ENCODE peak calls at places on chromosomes 7 and 10, in six cellular contexts. D is activated CD8-positive, alpha-beta T cell treated with anti-CD3 and anti-CD28 coated beads, Interleukin-2, amount 10 ng/mL, durations not matched to agents 7 days and 5 days; B is T follicular helper cell; Z is NCI-H2081; V is nephron progenitor cell; F is GM12865. P is an unnamed sample.

GRCh38 chr7:138417103-138417695 is 42.9 kb upstream of the TRIM24 start:
- DNase-seq in Z (no peak), D (no peak), B (no peak), V (no peak), F (no peak), P (no peak)

GRCh38 chr7:74252893-74253292 is 1.3 kb downstream of the RFC2 start:
- DNase-seq in B (no peak), D (no peak), V (no peak), Z (no peak), F (peak; percentile 67), P (no peak)

GRCh38 chr7:75629042-75629441 is 109.7 kb downstream of the HIP1 start:
- DNase-seq in B (no peak), F (no peak), V (no peak), D (no peak), Z (no peak), P (no peak)

GRCh38 chr7:31986878-31987518 is 83.2 kb downstream of the PDE1C start:
- DNase-seq in B (no peak), V (no peak), D (no peak), Z (no peak), F (no peak), P (no peak)

GRCh38 chr7:2520131-2520807 is 695 bp downstream of the LFNG start:
- DNase-seq in F (no peak), V (no peak), B (no peak), D (peak; percentile 50), Z (no peak), P (no peak)

GRCh38 chr10:132836248-132836831 is 50.4 kb upstream of the NKX6-2 start:
- DNase-seq in V (no peak), Z (no peak), F (no peak), D (peak; percentile 2), B (no peak), P (no peak)

GRCh38 chr10:132308588-132309451 is 1.1 kb upstream of the STK32C start:
- DNase-seq in D (no peak), F (no peak), V (peak; percentile 40), Z (no peak), B (no peak), P (no peak)

GRCh38 chr10:44801383-44802327 is 109.5 kb upstream of the TMEM72 start:
- DNase-seq in Z (peak; percentile 15), D (no peak), V (no peak), F (no peak), B (no peak), P (peak; percentile 76)

GRCh38 chr10:59108886-59109288 is 67.6 kb upstream of the PHYHIPL start:
- DNase-seq in F (no peak), D (no peak), Z (no peak), V (no peak), B (no peak), P (no peak)

GRCh38 chr10:117139581-117140524 is 1.8 kb upstream of the VAX1 start:
- DNase-seq in V (peak; percentile 42), D (no peak), B (no peak), Z (no peak), F (no peak), P (no peak)

GRCh38 chr10:71431945-71432905 is 35.5 kb downstream of the CDH23 start:
- DNase-seq in B (no peak), D (no peak), Z (no peak), V (no peak), F (no peak), P (no peak)

GRCh38 chr10:97102441-97102840 is 83.3 kb downstream of the SLIT1 start:
- DNase-seq in B (no peak), Z (no peak), F (no peak), D (no peak), V (no peak), P (no peak)

GRCh38 chr10:42960491-42961155 is 116.2 kb upstream of the RET start:
- DNase-seq in B (no peak), Z (no peak), V (no peak), F (no peak), D (peak; percentile 9), P (no peak)

GRCh38 chr7:131327049-131327625 is 539 bp upstream of the MKLN1 start:
- DNase-seq in D (peak; percentile 36), B (no peak), Z (peak; percentile 47), F (peak; percentile 42), V (no peak), P (peak; percentile 22)

GRCh38 chr10:31620236-31621151 is 301.5 kb downstream of the ZEB1 start:
- DNase-seq in Z (no peak), D (no peak), B (no peak), V (peak; percentile 18), F (peak; percentile 14), P (peak; percentile 58)

GRCh38 chr7:47816647-47817046 is 131.6 kb downstream of the PKD1L1 start:
- DNase-seq in F (no peak), Z (no peak), B (no peak), D (no peak), V (no peak), P (no peak)

GRCh38 chr10:113450906-113451305 is 101.9 kb upstream of the HABP2 start:
- DNase-seq in F (no peak), Z (no peak), V (no peak), B (no peak), D (no peak), P (no peak)

GRCh38 chr10:69766161-69766910 is 35.4 kb upstream of the COL13A1 start:
- DNase-seq in F (no peak), V (no peak), B (no peak), Z (no peak), D (no peak), P (no peak)

GRCh38 chr7:15889501-15889900 is 203.0 kb upstream of the MEOX2 start:
- DNase-seq in F (no peak), B (no peak), Z (peak; percentile 1), D (no peak), V (no peak), P (no peak)

GRCh38 chr10:78515037-78515872 is 481.6 kb downstream of the RPS24 start:
- DNase-seq in F (no peak), V (no peak), B (no peak), D (no peak), Z (no peak), P (no peak)

GRCh38 chr7:137989590-137989989 is 12.3 kb downstream of the CREB3L2 start:
- DNase-seq in D (no peak), Z (no peak), F (no peak), B (no peak), V (no peak), P (no peak)

GRCh38 chr7:142611566-142612250 is 137.6 kb upstream of the PRSS1 start:
- DNase-seq in V (no peak), F (no peak), D (no peak), Z (no peak), B (no peak), P (no peak)

GRCh38 chr7:91357379-91357778 is 93.1 kb downstream of the FZD1 start:
- DNase-seq in Z (no peak), V (no peak), F (no peak), B (no peak), D (no peak), P (no peak)